ENCODE peak calls at places on chromosomes 5 and 9, in ten cellular contexts. U, M, E, C, G, D, N, Z, L and W are unnamed samples.

GRCh38 chr5:79929095-79929494 is 62.0 kb downstream of the MTX3 start:
- DNase-seq in U (no peak), M (no peak), E (no peak), C (no peak), G (no peak), D (no peak), N (no peak), Z (no peak), L (peak), W (no peak)

GRCh38 chr5:32805966-32806626 is 95.0 kb downstream of the NPR3 start:
- DNase-seq in U (no peak), M (no peak), E (peak), C (no peak), G (peak), D (no peak), N (no peak), Z (no peak), L (no peak), W (no peak)

GRCh38 chr5:167814828-167815227 is 476.6 kb upstream of the WWC1 start:
- DNase-seq in U (no peak), M (no peak), E (peak), C (peak), G (peak), D (no peak), N (no peak), Z (no peak), L (no peak), W (no peak)

GRCh38 chr9:2157277-2158105 is 142.3 kb downstream of the SMARCA2 start:
- DNase-seq in U (no peak), M (peak), E (peak), C (no peak), G (peak), D (peak), N (peak), Z (no peak), L (peak), W (no peak)

GRCh38 chr9:85960688-85961093 is 19.7 kb downstream of the NAA35 start:
- DNase-seq in U (no peak), M (peak), E (peak), C (no peak), G (no peak), D (no peak), N (no peak), Z (no peak), L (no peak), W (peak)

GRCh38 chr9:36341936-36342577 is 58.0 kb downstream of the RNF38 start:
- DNase-seq in U (no peak), M (no peak), E (no peak), C (no peak), G (peak), D (peak), N (no peak), Z (no peak), L (no peak), W (no peak)

GRCh38 chr9:1009101-1009707 is 32.7 kb downstream of the DMRT3 start:
- DNase-seq in U (peak), M (peak), E (peak), C (peak), G (peak), D (peak), N (peak), Z (peak), L (peak), W (peak)

GRCh38 chr5:99900302-99900811 is 634.8 kb upstream of the FAM174A start:
- DNase-seq in U (no peak), M (no peak), E (no peak), C (peak), G (peak), D (no peak), N (no peak), Z (no peak), L (no peak), W (no peak)

GRCh38 chr5:177362102-177362868 is 4.6 kb downstream of the RGS14 start:
- DNase-seq in U (no peak), M (no peak), E (no peak), C (no peak), G (no peak), D (no peak), N (no peak), Z (peak), L (peak), W (no peak)

GRCh38 chr5:170138273-170138672 is 32.6 kb downstream of the FOXI1 start:
- DNase-seq in U (no peak), M (no peak), E (no peak), C (no peak), G (no peak), D (no peak), N (no peak), Z (no peak), L (no peak), W (no peak)

GRCh38 chr5:21817668-21818419 is 1035.3 kb downstream of the CDH12 start:
- DNase-seq in U (no peak), M (no peak), E (peak), C (no peak), G (no peak), D (no peak), N (no peak), Z (no peak), L (no peak), W (peak)

GRCh38 chr9:85142461-85143401 is 473.2 kb downstream of the NTRK2 start:
- DNase-seq in U (no peak), M (no peak), E (no peak), C (peak), G (peak), D (peak), N (peak), Z (peak), L (peak), W (peak)

GRCh38 chr5:143205386-143205785 is 198.1 kb downstream of the NR3C1 start:
- DNase-seq in U (no peak), M (no peak), E (peak), C (peak), G (peak), D (no peak), N (no peak), Z (peak), L (no peak), W (no peak)

GRCh38 chr5:167513383-167513782 is 778.1 kb upstream of the WWC1 start:
- DNase-seq in U (no peak), M (no peak), E (no peak), C (no peak), G (no peak), D (no peak), N (no peak), Z (no peak), L (no peak), W (peak)

GRCh38 chr9:130069048-130069447 is 15.3 kb downstream of the GPR107 start:
- DNase-seq in U (no peak), M (no peak), E (no peak), C (no peak), G (no peak), D (no peak), N (no peak), Z (no peak), L (no peak), W (no peak)

GRCh38 chr5:42605490-42605889 is 151.1 kb upstream of the CCDC152 start:
- DNase-seq in U (no peak), M (no peak), E (no peak), C (no peak), G (no peak), D (no peak), N (no peak), Z (no peak), L (no peak), W (peak)

GRCh38 chr5:128408622-128409021 is 129.4 kb downstream of the FBN2 start:
- DNase-seq in U (no peak), M (no peak), E (no peak), C (no peak), G (peak), D (no peak), N (no peak), Z (no peak), L (no peak), W (no peak)

GRCh38 chr9:95729669-95730368 is 145.7 kb upstream of the ERCC6L2 start:
- DNase-seq in U (no peak), M (no peak), E (no peak), C (no peak), G (no peak), D (no peak), N (no peak), Z (no peak), L (no peak), W (peak)

GRCh38 chr9:133332381-133332730 is 3.6 kb downstream of the SURF6 start:
- DNase-seq in U (no peak), M (peak), E (no peak), C (no peak), G (no peak), D (no peak), N (no peak), Z (no peak), L (no peak), W (no peak)

GRCh38 chr5:21680196-21680595 is 1172.9 kb downstream of the CDH12 start:
- DNase-seq in U (no peak), M (no peak), E (peak), C (peak), G (peak), D (no peak), N (peak), Z (no peak), L (no peak), W (no peak)

GRCh38 chr9:27394826-27395201 is 97.9 kb upstream of the EQTN start:
- DNase-seq in U (no peak), M (no peak), E (no peak), C (no peak), G (no peak), D (no peak), N (no peak), Z (no peak), L (no peak), W (no peak)